ENCODE peak calls at places on chromosome 16, in five cellular contexts. C is CD4-positive, CD25-positive, alpha-beta regulatory T cell; O is T-helper 22 cell; Q is tibial nerve; Z is NCI-H1417. E is an unnamed sample.

GRCh38 chr16:80931985-80932720 is 74.5 kb downstream of the CMC2 start:
- DNase-seq in C (no peak), O (no peak), Q (peak; percentile 9), Z (peak; percentile 79), E (no peak)

GRCh38 chr16:14302399-14303181 is 231.5 kb downstream of the MRTFB start:
- DNase-seq in C (no peak), O (no peak), Q (no peak), Z (peak; percentile 58), E (no peak)

GRCh38 chr16:4676826-4677225 is 16.5 kb upstream of the NUDT16L1 start:
- DNase-seq in C (no peak), O (no peak), Q (no peak), Z (no peak), E (no peak)

GRCh38 chr16:54991525-54991924 is 60.9 kb downstream of the IRX5 start:
- DNase-seq in C (no peak), O (no peak), Q (no peak), Z (no peak), E (no peak)

GRCh38 chr16:20285993-20286499 is 41.3 kb downstream of the GP2 start:
- DNase-seq in C (no peak), O (no peak), Q (no peak), Z (no peak), E (no peak)

GRCh38 chr16:62965831-62966230 is 929.6 kb upstream of the CDH8 start:
- DNase-seq in C (no peak), O (no peak), Q (no peak), Z (no peak), E (no peak)

GRCh38 chr16:2455081-2455845 is 4.6 kb upstream of the TEDC2 start:
- DNase-seq in C (no peak), O (no peak), Q (no peak), Z (no peak), E (no peak)

GRCh38 chr16:67869653-67870052 is 3.2 kb upstream of the EDC4 start:
- DNase-seq in C (no peak), O (no peak), Q (no peak), Z (no peak), E (no peak)

GRCh38 chr16:28977703-28978641 is 3.4 kb downstream of the SPNS1 start:
- DNase-seq in C (no peak), O (no peak), Q (no peak), Z (peak; percentile 40), E (no peak)

GRCh38 chr16:13421726-13422125 is 498.2 kb upstream of the ERCC4 start:
- DNase-seq in C (no peak), O (no peak), Q (no peak), Z (no peak), E (no peak)

GRCh38 chr16:4358831-4359561 is 7.9 kb upstream of the PAM16 start:
- DNase-seq in C (peak; percentile 53), O (peak; percentile 32), Q (peak; percentile 64), Z (peak; percentile 50), E (peak; percentile 51)

GRCh38 chr16:525123-525519 is 2.4 kb upstream of the CAPN15 start:
- DNase-seq in C (no peak), O (no peak), Q (no peak), Z (no peak), E (no peak)

GRCh38 chr16:87836844-87837581 is 32.3 kb downstream of the SLC7A5 start:
- DNase-seq in C (no peak), O (no peak), Q (no peak), Z (no peak), E (no peak)

GRCh38 chr16:69410285-69410990 is 14.0 kb upstream of the CYB5B start:
- DNase-seq in C (no peak), O (no peak), Q (no peak), Z (no peak), E (no peak)

GRCh38 chr16:59880626-59881025 is 1146.5 kb upstream of the GOT2 start:
- DNase-seq in C (no peak), O (no peak), Q (no peak), Z (no peak), E (no peak)

GRCh38 chr16:3469736-3470135 is 25.6 kb downstream of the C16orf90 start:
- DNase-seq in C (no peak), O (no peak), Q (no peak), Z (no peak), E (no peak)

GRCh38 chr16:84795338-84796053 is 24.3 kb upstream of the CRISPLD2 start:
- DNase-seq in C (no peak), O (no peak), Q (peak; percentile 83), Z (no peak), E (no peak)

GRCh38 chr16:82627811-82628339 is 1.1 kb downstream of the CDH13 start:
- DNase-seq in C (no peak), O (no peak), Q (no peak), Z (peak; percentile 44), E (no peak)

GRCh38 chr16:58510776-58511628 is 4.3 kb upstream of the SETD6 start:
- DNase-seq in C (no peak), O (no peak), Q (no peak), Z (no peak), E (no peak)

GRCh38 chr16:3716831-3717234 is 491 bp downstream of the TRAP1 start:
- DNase-seq in C (no peak), O (no peak), Q (no peak), Z (peak; percentile 73), E (peak; percentile 5)

E was measured in effector memory CD4-positive, alpha-beta T cell.